ENCODE peak calls at places on chromosomes 2 and 18, in seven cellular contexts. Y is CD4-positive, CD25-positive, alpha-beta regulatory T cell; Z is MM.1S; J is Panc1; P is fibroblast of lung; D is tibial artery; U is left ventricle myocardium inferior. L is an unnamed sample.

GRCh38 chr2:199431748-199432213 is 26.0 kb downstream of the SATB2 start:
- DNase-seq in Y (no peak), Z (no peak), J (peak; percentile 69), P (peak; percentile 17), D (no peak), U (no peak), L (no peak)

GRCh38 chr2:174750923-174751441 is 13.3 kb downstream of the CHRNA1 start:
- DNase-seq in Y (peak; percentile 12), Z (peak; percentile 82), J (no peak), P (no peak), D (no peak), U (no peak), L (no peak)

GRCh38 chr2:230814616-230815015 is 50.1 kb upstream of the ITM2C start:
- DNase-seq in Y (no peak), Z (no peak), J (no peak), P (peak; percentile 55), D (no peak), U (no peak), L (no peak)

GRCh38 chr2:215702116-215702905 is 266.4 kb upstream of the FN1 start:
- DNase-seq in Y (no peak), Z (no peak), J (no peak), P (no peak), D (no peak), U (no peak), L (no peak)

GRCh38 chr2:208373460-208374089 is 33.0 kb upstream of the PTH2R start:
- DNase-seq in Y (peak; percentile 20), Z (peak; percentile 41), J (peak; percentile 24), P (peak; percentile 68), D (peak; percentile 37), U (no peak), L (no peak)

GRCh38 chr2:203330434-203330833 is 2.2 kb downstream of the ABI2 start:
- DNase-seq in Y (no peak), Z (no peak), J (no peak), P (peak; percentile 63), D (no peak), U (no peak), L (no peak)

GRCh38 chr18:59696311-59697235 is 650 bp downstream of the CCBE1 start:
- DNase-seq in Y (no peak), Z (no peak), J (no peak), P (peak; percentile 65), D (no peak), U (peak; percentile 15), L (no peak)

GRCh38 chr2:129636692-129637091 is 342.8 kb upstream of the RAB6C start:
- DNase-seq in Y (no peak), Z (no peak), J (no peak), P (no peak), D (no peak), U (no peak), L (no peak)

GRCh38 chr18:47795448-47795843 is 135.0 kb downstream of the SMAD2 start:
- DNase-seq in Y (no peak), Z (no peak), J (no peak), P (no peak), D (no peak), U (no peak), L (no peak)

GRCh38 chr2:151973901-151974199 is 125.0 kb downstream of the CACNB4 start:
- DNase-seq in Y (no peak), Z (no peak), J (no peak), P (peak; percentile 28), D (peak; percentile 31), U (peak; percentile 18), L (no peak)

GRCh38 chr2:124810132-124810531 is 785.0 kb downstream of the CNTNAP5 start:
- DNase-seq in Y (no peak), Z (peak; percentile 9), J (no peak), P (peak; percentile 23), D (no peak), U (peak; percentile 14), L (no peak)

GRCh38 chr2:230447455-230448451 is 31.8 kb downstream of the SP100 start:
- DNase-seq in Y (no peak), Z (peak; percentile 88), J (no peak), P (no peak), D (no peak), U (no peak), L (no peak)

GRCh38 chr2:189367343-189367742 is 73.9 kb upstream of the WDR75 start:
- DNase-seq in Y (no peak), Z (no peak), J (no peak), P (no peak), D (no peak), U (no peak), L (no peak)

GRCh38 chr18:24991220-24991575 is 360.8 kb downstream of the ZNF521 start:
- DNase-seq in Y (no peak), Z (no peak), J (no peak), P (no peak), D (no peak), U (no peak), L (no peak)

GRCh38 chr18:24494586-24494985 is 34.1 kb downstream of the HRH4 start:
- DNase-seq in Y (no peak), Z (no peak), J (no peak), P (no peak), D (no peak), U (no peak), L (no peak)

GRCh38 chr2:119234021-119235019 is 10.7 kb downstream of the STEAP3 start:
- DNase-seq in Y (no peak), Z (no peak), J (no peak), P (peak; percentile 47), D (no peak), U (no peak), L (no peak)

DNA sequence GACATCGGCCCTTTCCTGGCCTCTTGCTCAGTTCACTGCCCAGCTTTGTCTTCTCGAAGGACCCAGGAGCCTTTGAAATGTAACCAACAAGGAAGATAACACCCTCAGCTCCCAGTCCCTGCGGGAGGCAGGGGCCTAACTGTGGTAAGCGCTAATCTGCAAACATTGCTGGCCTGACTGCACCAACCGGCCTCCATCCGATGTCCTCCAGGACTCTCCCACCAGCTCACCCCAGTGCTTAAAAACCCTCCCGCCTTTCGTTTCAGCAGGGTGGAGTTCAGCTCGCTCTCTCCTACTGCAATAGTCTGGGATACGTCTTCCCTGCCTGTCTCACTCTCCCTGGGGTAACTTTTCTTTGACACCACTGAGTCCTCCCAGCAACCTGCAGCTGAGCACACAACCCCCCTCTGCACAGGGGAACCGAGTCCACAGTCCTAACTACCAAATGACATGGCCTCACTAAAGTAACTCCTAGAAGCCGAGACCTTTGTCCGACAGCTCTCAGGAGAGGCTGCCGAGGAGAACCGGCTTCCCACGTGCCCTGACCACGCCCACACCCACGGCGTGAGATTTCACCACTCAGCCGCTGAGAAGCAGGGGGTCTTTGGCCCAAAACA is 76.1 kb downstream of the MBP start:
- DNase-seq in Y (no peak), Z (no peak), J (no peak), P (no peak), D (no peak), U (no peak), L (no peak)
- H3K4me1 ChIP-seq in Y (peaks cover 86% of the 10 kb centered on the region), Z (peaks cover 23% of the 10 kb centered on the region), J (peaks cover 58% of the 10 kb centered on the region), P (peaks cover 8% of the 10 kb centered on the region), D (peaks cover 11% of the 10 kb centered on the region), U (peaks cover 71% of the 10 kb centered on the region), L (peaks cover 39% of the 10 kb centered on the region)

GRCh38 chr2:28662044-28662443 is 89.6 kb upstream of the PPP1CB start:
- DNase-seq in Y (no peak), Z (no peak), J (no peak), P (no peak), D (no peak), U (no peak), L (no peak)
- H3K4me1 ChIP-seq in Y (no peaks in the 10 kb centered on the region), Z (no peaks in the 10 kb centered on the region), J (peaks cover 15% of the 10 kb centered on the region), P (peaks cover 37% of the 10 kb centered on the region), D (peaks cover 59% of the 10 kb centered on the region), U (peaks cover 62% of the 10 kb centered on the region), L (peaks cover 21% of the 10 kb centered on the region)

DNA sequence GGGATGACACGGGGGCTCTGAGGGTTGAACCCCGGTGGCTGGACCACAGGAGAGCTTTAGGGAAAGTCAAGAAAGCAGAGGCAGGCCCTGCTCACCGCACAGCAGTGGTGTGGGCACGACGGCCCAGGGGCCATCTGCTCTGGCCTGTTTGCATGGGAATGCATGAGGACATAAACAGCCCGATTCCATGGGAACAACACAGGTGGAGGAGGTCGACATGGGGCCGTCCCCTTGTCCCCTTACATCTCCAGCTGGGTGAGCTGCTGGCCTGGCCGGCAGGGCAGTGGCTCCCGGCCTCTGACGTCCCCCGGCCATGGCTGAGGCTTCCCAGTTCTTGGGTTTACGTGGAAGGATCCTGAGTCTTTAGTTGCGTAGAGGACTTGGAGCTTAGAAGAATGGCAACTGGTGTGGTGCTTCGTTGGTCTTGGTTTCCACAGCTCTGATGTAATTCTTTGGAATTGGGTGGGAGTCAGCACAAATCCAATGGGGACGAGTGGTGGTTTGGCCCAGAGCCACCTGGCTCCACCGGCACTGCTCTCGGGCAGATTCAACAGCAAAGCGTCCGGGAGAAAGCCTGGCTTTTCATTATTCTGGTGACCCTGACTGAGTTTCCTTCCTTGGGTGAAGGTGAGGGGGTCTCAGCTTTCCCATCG is 98.3 kb upstream of the HDAC4 start:
- DNase-seq in Y (no peak), Z (no peak), J (no peak), P (peak; percentile 45), D (peak; percentile 68), U (peak; percentile 67), L (peak; percentile 81)
- H3K4me1 ChIP-seq in Y (no peaks in the 10 kb centered on the region), Z (no peaks in the 10 kb centered on the region), J (no peaks in the 10 kb centered on the region), P (no peaks in the 10 kb centered on the region), D (peaks cover 4% of the 10 kb centered on the region), U (peaks cover 5% of the 10 kb centered on the region), L (no peaks in the 10 kb centered on the region)

GRCh38 chr2:101148777-101149176 is 2.4 kb downstream of the TBC1D8 start:
- DNase-seq in Y (no peak), Z (no peak), J (no peak), P (no peak), D (no peak), U (no peak), L (no peak)

GRCh38 chr2:101151141-101151858 is at the start of gene TBC1D8:
- DNase-seq in Y (peak; percentile 55), Z (peak; percentile 70), J (no peak), P (peak; percentile 76), D (peak; percentile 85), U (peak; percentile 90), L (peak; percentile 97)

GRCh38 chr2:101150306-101151140 is 659 bp downstream of the TBC1D8 start:
- DNase-seq in Y (no peak), Z (peak; percentile 16), J (no peak), P (no peak), D (no peak), U (peak; percentile 34), L (peak; percentile 83)

GRCh38 chr2:101147971-101148370 is 3.2 kb downstream of the TBC1D8 start:
- DNase-seq in Y (no peak), Z (no peak), J (no peak), P (no peak), D (no peak), U (no peak), L (no peak)

DNA sequence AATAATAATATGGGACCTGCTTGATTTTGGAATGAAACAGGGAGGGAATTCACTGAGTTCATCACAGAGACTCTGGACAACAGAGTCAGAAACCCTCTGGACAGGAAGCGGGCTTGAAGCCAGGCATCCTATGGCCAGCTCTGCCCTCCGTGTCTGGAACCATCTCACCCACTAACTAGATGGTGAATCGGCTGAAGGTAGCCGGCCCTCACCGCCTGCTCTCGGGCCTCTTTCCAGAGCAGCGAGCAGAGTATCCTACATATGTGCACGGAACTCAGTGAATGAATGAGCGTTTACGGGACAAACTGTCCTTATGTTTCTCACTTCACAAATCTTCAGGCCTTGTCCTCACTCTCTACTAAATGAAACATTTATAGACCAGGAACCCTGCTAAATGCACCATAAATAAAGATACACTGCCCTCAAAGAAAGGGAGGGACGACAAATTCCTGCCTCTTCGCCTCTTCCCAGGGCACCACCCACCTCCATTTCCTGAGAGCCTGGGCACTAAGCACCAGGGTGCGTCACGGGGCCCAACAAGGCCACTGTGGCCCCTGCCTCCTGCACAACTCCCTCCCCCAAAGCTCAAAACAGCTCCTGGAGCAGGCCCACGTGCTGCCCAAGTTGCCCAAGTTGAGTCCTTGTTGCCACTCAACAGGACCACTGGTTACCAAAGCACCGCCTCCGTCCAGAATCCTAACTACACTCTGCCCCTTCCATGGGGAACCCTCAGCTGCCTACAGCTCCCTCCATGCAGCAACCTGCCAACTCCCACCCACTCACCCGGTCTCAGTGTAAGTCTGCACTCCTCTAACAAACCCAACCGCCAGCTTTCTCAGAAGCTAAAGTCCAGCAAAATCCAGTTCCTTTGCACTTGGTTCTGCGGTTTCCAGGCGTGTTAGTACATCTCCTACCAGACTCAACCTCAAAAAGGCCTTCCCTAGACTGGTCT is 1.7 kb downstream of the TBC1D8 start:
- DNase-seq in Y (no peak), Z (no peak), J (no peak), P (no peak), D (no peak), U (peak; percentile 20), L (peak; percentile 76)
- H3K4me1 ChIP-seq in Y (peaks cover 24% of the 10 kb centered on the region), Z (peaks cover 11% of the 10 kb centered on the region), J (peaks cover 63% of the 10 kb centered on the region), P (peaks cover 13% of the 10 kb centered on the region), D (peaks cover 20% of the 10 kb centered on the region), U (peaks cover 93% of the 10 kb centered on the region), L (peaks cover 8% of the 10 kb centered on the region)